ENCODE peak calls at places on chromosomes 5 and 9, in seven cellular contexts. J, U, I, D, M, R and Z are unnamed samples.

GRCh38 chr5:165783024-165783423 is 2277.6 kb downstream of the MAT2B start:
- DNase-seq in I (no peak), J (no peak), R (no peak), M (no peak), U (no peak), D (no peak), Z (no peak)

GRCh38 chr5:98614341-98614740 is 159.1 kb upstream of the RGMB start:
- DNase-seq in U (no peak), J (no peak), D (no peak), R (no peak), I (no peak), M (no peak), Z (no peak)

GRCh38 chr9:70947519-70947918 is 173.9 kb downstream of the TRPM3 start:
- DNase-seq in R (no peak), D (no peak), I (no peak), M (no peak), U (no peak), J (no peak), Z (no peak)

GRCh38 chr9:85430659-85431370 is 310.9 kb downstream of the AGTPBP1 start:
- DNase-seq in I (no peak), M (no peak), D (no peak), U (no peak), J (no peak), R (no peak), Z (peak; percentile 1)

GRCh38 chr9:114110180-114110579 is 11.1 kb upstream of the KIF12 start:
- DNase-seq in D (no peak), I (no peak), M (no peak), J (no peak), R (no peak), U (no peak), Z (no peak)

GRCh38 chr9:19174127-19174921 is 47.0 kb upstream of the PLIN2 start:
- DNase-seq in D (no peak), I (peak; percentile 57), U (peak; percentile 74), M (peak; percentile 79), J (peak; percentile 36), R (peak; percentile 23), Z (peak; percentile 1)

GRCh38 chr5:80782626-80783025 is 127.8 kb upstream of the DHFR start:
- DNase-seq in I (no peak), D (no peak), M (no peak), R (no peak), J (no peak), U (no peak), Z (no peak)

GRCh38 chr5:52139888-52140580 is 647.7 kb upstream of the ITGA1 start:
- DNase-seq in I (no peak), J (no peak), U (no peak), D (no peak), R (no peak), M (no peak), Z (peak; percentile 93)

GRCh38 chr9:13728121-13728520 is 448.6 kb upstream of the MPDZ start:
- DNase-seq in U (no peak), J (peak; percentile 59), R (no peak), M (peak; percentile 39), I (no peak), D (no peak), Z (peak; percentile 86)

GRCh38 chr9:16575142-16575877 is 295.2 kb downstream of the BNC2 start:
- DNase-seq in I (no peak), J (peak; percentile 21), D (no peak), M (peak; percentile 27), R (no peak), U (no peak), Z (no peak)

GRCh38 chr5:66423484-66423883 is 172.7 kb upstream of the MAST4 start:
- DNase-seq in D (no peak), M (no peak), R (no peak), J (no peak), U (no peak), I (no peak), Z (no peak)

GRCh38 chr5:158194561-158194961 is 335.6 kb upstream of the CLINT1 start:
- DNase-seq in I (no peak), D (no peak), M (no peak), J (no peak), U (no peak), R (no peak), Z (no peak)

GRCh38 chr5:111117149-111117548 is 25.0 kb downstream of the WDR36 start:
- DNase-seq in M (no peak), U (no peak), D (no peak), J (no peak), R (no peak), I (no peak), Z (no peak)

GRCh38 chr9:86097510-86098224 is 1.7 kb downstream of the GOLM1 start:
- DNase-seq in R (no peak), J (no peak), U (no peak), M (peak; percentile 9), I (no peak), D (no peak), Z (no peak)

GRCh38 chr9:8800196-8800595 is 1000.6 kb upstream of the DMAC1 start:
- DNase-seq in D (no peak), M (no peak), U (no peak), R (no peak), I (no peak), J (no peak), Z (no peak)

GRCh38 chr9:127154390-127155191 is 32.2 kb upstream of the ANGPTL2 start:
- DNase-seq in D (no peak), I (peak; percentile 31), U (peak; percentile 6), J (no peak), M (no peak), R (no peak), Z (no peak)

GRCh38 chr5:168721966-168722365 is 142.8 kb upstream of the PANK3 start:
- DNase-seq in J (no peak), U (no peak), I (no peak), R (no peak), D (no peak), M (no peak), Z (no peak)

GRCh38 chr5:35869705-35870277 is 13.1 kb downstream of the IL7R start:
- DNase-seq in R (no peak), D (no peak), J (no peak), I (no peak), M (no peak), U (no peak), Z (no peak)

GRCh38 chr5:159175547-159175946 is 33.8 kb downstream of the RNF145 start:
- DNase-seq in U (peak; percentile 62), I (no peak), J (no peak), R (no peak), D (no peak), M (peak; percentile 35), Z (no peak)

GRCh38 chr5:1923341-1923740 is 40.6 kb upstream of the IRX4 start:
- DNase-seq in I (no peak), R (no peak), D (no peak), U (no peak), M (no peak), J (no peak), Z (no peak)

GRCh38 chr9:123771690-123772089 is 158.2 kb downstream of the DENND1A start:
- DNase-seq in D (no peak), I (no peak), J (no peak), R (no peak), U (no peak), M (no peak), Z (no peak)